ENCODE peak calls at places on chromosomes 1 and 21, in nine cellular contexts. One of them, this sample, is unnamed.
A peak's percentile ranks its signal among the peaks of the same experiment; 100 is the strongest.

GRCh38 chr1:58704616-58705021 is 4.8 kb upstream of the MYSM1 start:
- DNase-seq in body of pancreas: no peak
- DNase-seq in H54: no peak
- DNase-seq in sigmoid colon: no peak
- DNase-seq in IMR-90: no peak
- DNase-seq in right lobe of liver: no peak
- DNase-seq in GM12892: no peak
- DNase-seq in ovary: no peak
- DNase-seq in lower leg skin: no peak
- DNase-seq in this sample: no peak

GRCh38 chr1:200967693-200968468 is 55.6 kb downstream of the KIF21B start:
- DNase-seq in body of pancreas: no peak
- DNase-seq in H54: no peak
- DNase-seq in sigmoid colon: no peak
- DNase-seq in IMR-90: no peak
- DNase-seq in right lobe of liver: no peak
- DNase-seq in GM12892: no peak
- DNase-seq in ovary: no peak
- DNase-seq in lower leg skin: no peak
- DNase-seq in this sample: no peak

GRCh38 chr1:36653850-36654249 is 171.1 kb upstream of the CSF3R start:
- DNase-seq in body of pancreas: no peak
- DNase-seq in H54: no peak
- DNase-seq in sigmoid colon: no peak
- DNase-seq in IMR-90: peak; percentile 3
- DNase-seq in right lobe of liver: no peak
- DNase-seq in GM12892: no peak
- DNase-seq in ovary: no peak
- DNase-seq in lower leg skin: no peak
- DNase-seq in this sample: no peak

GRCh38 chr1:1040004-1040991 is 20.4 kb downstream of the AGRN start:
- DNase-seq in body of pancreas: peak; percentile 67
- DNase-seq in H54: no peak
- DNase-seq in sigmoid colon: peak; percentile 90
- DNase-seq in IMR-90: peak; percentile 85
- DNase-seq in right lobe of liver: peak; percentile 66
- DNase-seq in GM12892: peak; percentile 97
- DNase-seq in ovary: peak; percentile 75
- DNase-seq in lower leg skin: no peak
- DNase-seq in this sample: no peak

GRCh38 chr21:27570306-27570868 is 603.5 kb upstream of the ADAMTS5 start:
- DNase-seq in body of pancreas: peak; percentile 12
- DNase-seq in H54: peak; percentile 40
- DNase-seq in sigmoid colon: peak; percentile 83
- DNase-seq in IMR-90: peak; percentile 94
- DNase-seq in right lobe of liver: no peak
- DNase-seq in GM12892: no peak
- DNase-seq in ovary: peak; percentile 38
- DNase-seq in lower leg skin: peak; percentile 88
- DNase-seq in this sample: no peak

GRCh38 chr1:81613803-81614202 is 186.9 kb upstream of the ADGRL2 start:
- DNase-seq in body of pancreas: no peak
- DNase-seq in H54: no peak
- DNase-seq in sigmoid colon: no peak
- DNase-seq in IMR-90: no peak
- DNase-seq in right lobe of liver: no peak
- DNase-seq in GM12892: no peak
- DNase-seq in ovary: no peak
- DNase-seq in lower leg skin: no peak
- DNase-seq in this sample: no peak

GRCh38 chr1:22658385-22659163 is 5.5 kb downstream of the C1QB start:
- DNase-seq in body of pancreas: no peak
- DNase-seq in H54: no peak
- DNase-seq in sigmoid colon: no peak
- DNase-seq in IMR-90: no peak
- DNase-seq in right lobe of liver: no peak
- DNase-seq in GM12892: no peak
- DNase-seq in ovary: no peak
- DNase-seq in lower leg skin: no peak
- DNase-seq in this sample: no peak

GRCh38 chr1:202343652-202344349 is 2.1 kb upstream of the UBE2T start:
- DNase-seq in body of pancreas: no peak
- DNase-seq in H54: no peak
- DNase-seq in sigmoid colon: no peak
- DNase-seq in IMR-90: peak; percentile 48
- DNase-seq in right lobe of liver: no peak
- DNase-seq in GM12892: no peak
- DNase-seq in ovary: no peak
- DNase-seq in lower leg skin: no peak
- DNase-seq in this sample: no peak

GRCh38 chr1:165851034-165851658 is 23.7 kb downstream of the UCK2 start:
- DNase-seq in body of pancreas: no peak
- DNase-seq in H54: no peak
- DNase-seq in sigmoid colon: no peak
- DNase-seq in IMR-90: peak; percentile 40
- DNase-seq in right lobe of liver: no peak
- DNase-seq in GM12892: peak; percentile 42
- DNase-seq in ovary: no peak
- DNase-seq in lower leg skin: no peak
- DNase-seq in this sample: no peak

GRCh38 chr1:50368179-50369007 is 54.9 kb downstream of the DMRTA2 start:
- DNase-seq in body of pancreas: peak; percentile 53
- DNase-seq in H54: no peak
- DNase-seq in sigmoid colon: no peak
- DNase-seq in IMR-90: peak; percentile 6
- DNase-seq in right lobe of liver: peak; percentile 54
- DNase-seq in GM12892: peak; percentile 36
- DNase-seq in ovary: peak; percentile 44
- DNase-seq in lower leg skin: no peak
- DNase-seq in this sample: no peak

GRCh38 chr1:156740679-156741612 is at the start of gene MRPL24:
- DNase-seq in body of pancreas: peak; percentile 98
- DNase-seq in H54: peak; percentile 83
- DNase-seq in sigmoid colon: peak; percentile 99
- DNase-seq in IMR-90: peak; percentile 99
- DNase-seq in right lobe of liver: peak; percentile 98
- DNase-seq in GM12892: peak; percentile 89
- DNase-seq in ovary: peak; percentile 97
- DNase-seq in lower leg skin: peak; percentile 99
- DNase-seq in this sample: peak; percentile 100
- TF ChIP-seq POLR2A in body of pancreas: no peak
- TF ChIP-seq POLR2A in H54: peak; percentile 34
- TF ChIP-seq POLR2A in sigmoid colon: no peak
- TF ChIP-seq POLR2A in IMR-90: peak; percentile 55
- TF ChIP-seq POLR2A in right lobe of liver: peak; percentile 51
- TF ChIP-seq POLR2A in GM12892: peak; percentile 78
- TF ChIP-seq POLR2A in ovary: peak; percentile 35
- TF ChIP-seq POLR2A in lower leg skin: no peak
- TF ChIP-seq POLR2A in this sample: no peak

DNA sequence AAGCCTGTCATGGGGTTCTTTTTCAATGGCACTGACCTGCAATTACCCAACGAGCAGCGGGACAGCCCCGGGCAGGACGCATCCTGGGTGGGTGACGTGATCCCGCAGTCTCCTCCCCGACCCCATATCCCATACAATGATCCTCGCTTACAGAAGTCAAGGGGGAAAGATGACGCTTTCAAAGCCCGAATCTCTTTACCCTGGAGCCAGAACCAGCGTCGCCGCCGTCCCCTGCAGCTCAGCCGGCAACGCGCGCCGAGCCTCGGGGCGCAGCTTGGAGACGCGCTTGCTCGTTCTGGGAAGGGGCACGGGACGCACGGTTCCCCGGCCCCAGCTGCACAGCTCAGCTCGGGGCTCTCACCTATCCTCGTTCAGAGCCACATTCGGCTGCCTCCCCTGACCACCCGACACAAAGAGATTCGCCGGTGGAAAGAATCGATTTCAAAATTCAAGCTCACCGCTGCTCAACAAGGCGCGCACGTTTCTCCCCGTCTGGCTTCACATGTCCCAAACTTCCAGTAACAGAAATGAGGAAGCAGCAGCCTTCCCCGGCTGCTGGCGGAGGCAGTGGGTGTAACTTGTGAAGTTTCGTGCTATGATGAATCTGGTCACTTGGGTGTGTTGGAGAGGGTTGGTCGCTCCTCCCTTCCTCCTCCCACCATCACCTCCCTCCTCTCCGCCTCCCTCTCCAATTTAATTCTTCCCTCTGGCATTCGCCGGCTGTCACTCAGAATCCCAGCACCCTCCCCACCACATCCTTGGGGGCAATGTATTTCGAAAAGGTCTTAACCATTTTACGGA is at the start of gene TIAM1:
- DNase-seq in body of pancreas: peak; percentile 16
- DNase-seq in H54: peak; percentile 72
- DNase-seq in sigmoid colon: peak; percentile 80
- DNase-seq in IMR-90: peak; percentile 66
- DNase-seq in right lobe of liver: no peak
- DNase-seq in GM12892: no peak
- DNase-seq in ovary: no peak
- DNase-seq in lower leg skin: peak; percentile 92
- DNase-seq in this sample: no peak
- TF ChIP-seq POLR2A in body of pancreas: no peak
- TF ChIP-seq POLR2A in H54: peak; percentile 82
- TF ChIP-seq POLR2A in sigmoid colon: no peak
- TF ChIP-seq POLR2A in IMR-90: no peak
- TF ChIP-seq POLR2A in right lobe of liver: peak; percentile 10
- TF ChIP-seq POLR2A in GM12892: no peak
- TF ChIP-seq POLR2A in ovary: no peak
- TF ChIP-seq POLR2A in lower leg skin: no peak
- TF ChIP-seq POLR2A in this sample: no peak

GRCh38 chr21:35376406-35377135 is 327.5 kb upstream of the RUNX1 start:
- DNase-seq in body of pancreas: no peak
- DNase-seq in H54: no peak
- DNase-seq in sigmoid colon: no peak
- DNase-seq in IMR-90: no peak
- DNase-seq in right lobe of liver: no peak
- DNase-seq in GM12892: no peak
- DNase-seq in ovary: no peak
- DNase-seq in lower leg skin: no peak
- DNase-seq in this sample: no peak

GRCh38 chr21:35378881-35379280 is 329.8 kb upstream of the RUNX1 start:
- DNase-seq in body of pancreas: no peak
- DNase-seq in H54: no peak
- DNase-seq in sigmoid colon: no peak
- DNase-seq in IMR-90: no peak
- DNase-seq in right lobe of liver: no peak
- DNase-seq in GM12892: no peak
- DNase-seq in ovary: no peak
- DNase-seq in lower leg skin: no peak
- DNase-seq in this sample: no peak

GRCh38 chr21:35373998-35374397 is 324.9 kb upstream of the RUNX1 start:
- DNase-seq in body of pancreas: no peak
- DNase-seq in H54: no peak
- DNase-seq in sigmoid colon: no peak
- DNase-seq in IMR-90: no peak
- DNase-seq in right lobe of liver: no peak
- DNase-seq in GM12892: no peak
- DNase-seq in ovary: no peak
- DNase-seq in lower leg skin: no peak
- DNase-seq in this sample: no peak

GRCh38 chr21:35375115-35375514 is 326.0 kb upstream of the RUNX1 start:
- DNase-seq in body of pancreas: no peak
- DNase-seq in H54: no peak
- DNase-seq in sigmoid colon: peak; percentile 71
- DNase-seq in IMR-90: peak; percentile 82
- DNase-seq in right lobe of liver: no peak
- DNase-seq in GM12892: no peak
- DNase-seq in ovary: no peak
- DNase-seq in lower leg skin: no peak
- DNase-seq in this sample: no peak

DNA sequence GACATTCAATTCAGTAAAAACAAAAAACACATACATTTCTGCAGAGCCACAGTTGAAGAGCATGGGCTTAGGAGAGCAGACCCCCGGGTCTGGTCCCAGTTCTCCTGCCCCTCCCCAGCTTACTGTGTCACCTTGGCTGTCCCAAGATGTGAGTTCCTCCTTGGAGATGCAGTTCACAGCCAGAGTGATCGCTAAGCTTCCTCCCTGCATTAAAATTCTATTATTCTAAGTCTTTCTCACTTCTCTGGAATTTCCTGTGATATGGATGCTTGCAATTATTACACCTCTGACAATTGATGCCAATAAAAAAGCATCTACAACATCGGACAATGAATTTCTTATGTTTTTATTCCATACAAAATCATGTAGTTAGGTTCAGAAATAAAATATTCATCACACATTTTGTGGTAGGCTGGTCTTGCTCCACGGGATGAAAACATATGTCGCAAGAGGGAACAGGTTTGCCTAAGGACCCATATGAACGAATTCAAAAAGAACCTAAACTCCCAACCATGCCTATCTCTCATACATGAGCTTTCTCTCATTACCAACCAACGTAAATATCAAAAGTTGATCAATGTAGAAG is 328.5 kb upstream of the RUNX1 start:
- DNase-seq in body of pancreas: no peak
- DNase-seq in H54: no peak
- DNase-seq in sigmoid colon: no peak
- DNase-seq in IMR-90: no peak
- DNase-seq in right lobe of liver: no peak
- DNase-seq in GM12892: no peak
- DNase-seq in ovary: no peak
- DNase-seq in lower leg skin: no peak
- DNase-seq in this sample: no peak
- TF ChIP-seq POLR2A in body of pancreas: no peak
- TF ChIP-seq POLR2A in H54: no peak
- TF ChIP-seq POLR2A in sigmoid colon: no peak
- TF ChIP-seq POLR2A in IMR-90: no peak
- TF ChIP-seq POLR2A in right lobe of liver: no peak
- TF ChIP-seq POLR2A in GM12892: no peak
- TF ChIP-seq POLR2A in ovary: no peak
- TF ChIP-seq POLR2A in lower leg skin: no peak
- TF ChIP-seq POLR2A in this sample: no peak

GRCh38 chr1:21436488-21437340 is 3.2 kb upstream of the NBPF3 start:
- DNase-seq in body of pancreas: peak; percentile 57
- DNase-seq in H54: no peak
- DNase-seq in sigmoid colon: no peak
- DNase-seq in IMR-90: no peak
- DNase-seq in right lobe of liver: no peak
- DNase-seq in GM12892: no peak
- DNase-seq in ovary: peak; percentile 25
- DNase-seq in lower leg skin: no peak
- DNase-seq in this sample: no peak

GRCh38 chr1:21435646-21436487 is 4.1 kb upstream of the NBPF3 start:
- DNase-seq in body of pancreas: no peak
- DNase-seq in H54: no peak
- DNase-seq in sigmoid colon: no peak
- DNase-seq in IMR-90: no peak
- DNase-seq in right lobe of liver: no peak
- DNase-seq in GM12892: no peak
- DNase-seq in ovary: peak; percentile 17
- DNase-seq in lower leg skin: no peak
- DNase-seq in this sample: no peak

GRCh38 chr1:21439345-21439720 is 604 bp upstream of the NBPF3 start:
- DNase-seq in body of pancreas: no peak
- DNase-seq in H54: no peak
- DNase-seq in sigmoid colon: no peak
- DNase-seq in IMR-90: no peak
- DNase-seq in right lobe of liver: no peak
- DNase-seq in GM12892: no peak
- DNase-seq in ovary: no peak
- DNase-seq in lower leg skin: no peak
- DNase-seq in this sample: no peak

GRCh38 chr1:21439721-21440629 is at the start of gene NBPF3:
- DNase-seq in body of pancreas: peak; percentile 93
- DNase-seq in H54: peak; percentile 54
- DNase-seq in sigmoid colon: peak; percentile 94
- DNase-seq in IMR-90: peak; percentile 69
- DNase-seq in right lobe of liver: peak; percentile 90
- DNase-seq in GM12892: peak; percentile 34
- DNase-seq in ovary: peak; percentile 82
- DNase-seq in lower leg skin: peak; percentile 97
- DNase-seq in this sample: no peak

GRCh38 chr1:21437341-21437640 is 2.6 kb upstream of the NBPF3 start:
- DNase-seq in body of pancreas: no peak
- DNase-seq in H54: no peak
- DNase-seq in sigmoid colon: no peak
- DNase-seq in IMR-90: no peak
- DNase-seq in right lobe of liver: no peak
- DNase-seq in GM12892: no peak
- DNase-seq in ovary: no peak
- DNase-seq in lower leg skin: no peak
- DNase-seq in this sample: no peak
- TF ChIP-seq POLR2A in body of pancreas: no peak
- TF ChIP-seq POLR2A in H54: no peak
- TF ChIP-seq POLR2A in sigmoid colon: no peak
- TF ChIP-seq POLR2A in IMR-90: no peak
- TF ChIP-seq POLR2A in right lobe of liver: no peak
- TF ChIP-seq POLR2A in GM12892: no peak
- TF ChIP-seq POLR2A in ovary: no peak
- TF ChIP-seq POLR2A in lower leg skin: no peak
- TF ChIP-seq POLR2A in this sample: no peak